ENCODE peak calls at places on chromosomes 6 and 20, in nine cellular contexts. Z is body of pancreas, F is K562, Y is ovary, P is heart left ventricle, G is stomach, R is Peyer's patch, K is uterus, E is endothelial cell of umbilical vein. Q is an unnamed sample.

GRCh38 chr6:33886673-33887144 is 82.9 kb upstream of the MLN start:
- DNase-seq in Z (no peak), F (no peak), Y (no peak), P (peak; percentile 70), G (no peak), R (peak; percentile 49), K (peak; percentile 85), E (peak; percentile 21), Q (no peak)

GRCh38 chr20:63946986-63947637 is 9.1 kb downstream of the UCKL1 start:
- DNase-seq in Z (no peak), F (no peak), Y (peak; percentile 45), P (peak; percentile 32), G (no peak), R (no peak), K (no peak), E (no peak), Q (no peak)

GRCh38 chr6:87183687-87184086 is 28.3 kb downstream of the ZNF292 start:
- DNase-seq in Z (no peak), F (no peak), Y (no peak), P (no peak), G (no peak), R (no peak), K (no peak), E (no peak), Q (no peak)

GRCh38 chr20:51089272-51089671 is 66.4 kb upstream of the KCNG1 start:
- DNase-seq in Z (no peak), F (no peak), Y (no peak), P (no peak), G (no peak), R (no peak), K (no peak), E (no peak), Q (no peak)

GRCh38 chr6:16438677-16439615 is 200.6 kb downstream of the GMPR start:
- DNase-seq in Z (no peak), F (peak; percentile 85), Y (no peak), P (no peak), G (no peak), R (no peak), K (peak; percentile 27), E (no peak), Q (no peak)

GRCh38 chr20:39112196-39112743 is 150.1 kb downstream of the DHX35 start:
- DNase-seq in Z (peak; percentile 49), F (peak; percentile 69), Y (no peak), P (peak; percentile 51), G (peak; percentile 71), R (no peak), K (peak; percentile 21), E (peak; percentile 41), Q (no peak)

GRCh38 chr20:41046716-41047115 is 18.1 kb downstream of the TOP1 start:
- DNase-seq in Z (no peak), F (no peak), Y (no peak), P (no peak), G (no peak), R (no peak), K (no peak), E (no peak), Q (no peak)

GRCh38 chr20:11057624-11058023 is 383.8 kb upstream of the JAG1 start:
- DNase-seq in Z (no peak), F (no peak), Y (no peak), P (no peak), G (no peak), R (no peak), K (no peak), E (peak; percentile 35), Q (no peak)

DNA sequence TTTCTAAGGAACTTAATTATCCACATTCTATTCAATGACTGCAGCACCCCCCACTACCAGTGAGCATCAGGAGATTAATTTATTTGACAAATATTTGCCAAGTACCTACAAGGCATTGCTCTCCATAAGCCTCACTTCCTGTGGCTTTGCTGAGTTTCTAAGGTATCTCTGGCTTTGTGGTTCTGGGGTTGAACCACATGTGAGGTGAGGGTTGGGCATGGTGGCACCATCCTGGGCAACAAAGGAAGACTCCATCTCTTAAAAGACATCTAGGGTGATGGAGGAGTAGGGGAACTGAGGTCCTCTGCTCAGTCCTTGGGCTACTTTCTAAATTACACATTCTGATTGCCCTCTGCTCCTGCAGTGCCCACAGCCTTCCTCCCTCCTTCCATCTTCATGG is 25.5 kb upstream of the WFDC2 start:
- DNase-seq in Z (no peak), F (no peak), Y (no peak), P (no peak), G (no peak), R (no peak), K (no peak), E (no peak), Q (no peak)
- H3K27ac ChIP-seq in Z (no peak overlapping the region), F (no peak overlapping the region), Y (no peak overlapping the region), P (no peak overlapping the region), G (no peak overlapping the region), R (no peak overlapping the region), K (no peak overlapping the region), E (no peak overlapping the region), Q (no peak overlapping the region)

DNA sequence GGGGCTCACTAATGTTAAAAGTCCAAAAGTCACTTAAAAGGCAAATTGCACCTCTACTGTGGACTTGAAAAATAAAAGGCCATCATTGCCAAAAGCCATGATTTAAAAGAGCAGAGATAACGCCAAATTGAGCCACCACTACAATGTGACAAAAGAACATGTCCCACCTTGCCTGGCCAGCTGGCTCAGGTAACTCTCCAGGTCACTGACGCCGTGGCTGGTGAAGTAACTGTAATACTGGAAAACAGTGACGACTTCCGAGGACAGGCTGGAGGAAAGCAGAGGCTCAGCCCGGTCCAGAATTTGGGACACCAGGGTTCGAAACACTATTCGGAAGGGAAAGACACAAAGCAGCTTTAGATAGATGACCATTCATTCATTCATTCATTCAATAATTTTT is 29.3 kb upstream of the ARMH2 start:
- DNase-seq in Z (no peak), F (no peak), Y (no peak), P (no peak), G (no peak), R (no peak), K (no peak), E (no peak), Q (no peak)
- H3K36me3 ChIP-seq in Z (no peaks in the 10 kb centered on the region), F (no peaks in the 10 kb centered on the region), Y (no peaks in the 10 kb centered on the region), P (peaks cover 15% of the 10 kb centered on the region), G (peaks cover 59% of the 10 kb centered on the region), R (no peaks in the 10 kb centered on the region), K (no peaks in the 10 kb centered on the region), E (no peaks in the 10 kb centered on the region), Q (no peaks in the 10 kb centered on the region)

GRCh38 chr20:36235892-36236785 is at the start of gene AAR2:
- DNase-seq in Z (peak; percentile 81), F (peak; percentile 80), Y (peak; percentile 83), P (peak; percentile 82), G (peak; percentile 82), R (peak; percentile 88), K (peak; percentile 64), E (peak; percentile 69), Q (peak; percentile 86)
- TF ChIP-seq POLR2A in Z (peak; percentile 78), F (peak; percentile 93), Y (peak; percentile 30), P (no peak), G (no peak), R (peak; percentile 36), K (no peak), E (peak; percentile 89), Q (peak; percentile 40)

DNA sequence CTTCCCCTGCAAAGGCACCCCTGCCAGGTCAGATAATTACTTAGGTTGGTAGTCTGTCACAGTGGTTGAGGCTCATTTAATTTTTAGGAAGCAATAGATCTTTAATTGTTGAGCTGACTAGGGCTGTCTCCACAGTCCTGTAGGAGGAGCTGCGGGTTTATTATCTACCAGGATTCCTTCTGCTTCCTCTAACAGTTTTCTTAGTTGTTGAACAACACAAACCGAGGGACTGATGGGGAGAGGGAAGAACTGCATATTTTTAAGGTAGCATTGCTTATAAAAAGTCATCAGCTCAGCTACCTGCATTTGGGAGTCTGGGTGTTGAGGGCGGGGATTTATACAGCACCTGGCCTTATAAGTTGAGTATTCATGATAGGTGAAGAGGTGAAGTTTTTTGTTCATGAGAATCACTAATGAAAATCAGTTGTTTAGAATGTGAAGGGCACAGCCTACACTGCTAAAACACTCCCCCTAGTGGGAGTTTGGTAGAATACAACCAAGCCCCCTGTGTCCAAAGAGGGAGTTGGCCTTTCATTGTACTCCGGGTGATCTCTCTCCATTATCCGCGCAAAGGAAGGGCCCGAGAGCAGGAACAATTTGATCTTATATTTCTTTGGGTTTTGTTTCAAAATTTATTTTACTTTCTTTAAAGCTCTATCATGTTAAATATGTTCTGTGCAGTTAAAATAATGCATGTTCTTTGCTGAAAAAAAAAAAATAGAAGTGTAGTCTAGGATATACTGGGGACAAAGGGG is 69.6 kb downstream of the SSR1 start:
- DNase-seq in Z (peak; percentile 54), F (peak; percentile 89), Y (no peak), P (peak; percentile 52), G (no peak), R (peak; percentile 48), K (peak; percentile 56), E (peak; percentile 69), Q (peak; percentile 50)
- H3K27ac ChIP-seq in Z (peak overlapping the region; percentile 73), F (peak overlapping the region; percentile 27), Y (no peak overlapping the region), P (peak overlapping the region; percentile 20), G (peak overlapping the region; percentile 76), R (peak overlapping the region; percentile 68), K (peak overlapping the region; percentile 26), E (no peak overlapping the region), Q (peak overlapping the region; percentile 55)

DNA sequence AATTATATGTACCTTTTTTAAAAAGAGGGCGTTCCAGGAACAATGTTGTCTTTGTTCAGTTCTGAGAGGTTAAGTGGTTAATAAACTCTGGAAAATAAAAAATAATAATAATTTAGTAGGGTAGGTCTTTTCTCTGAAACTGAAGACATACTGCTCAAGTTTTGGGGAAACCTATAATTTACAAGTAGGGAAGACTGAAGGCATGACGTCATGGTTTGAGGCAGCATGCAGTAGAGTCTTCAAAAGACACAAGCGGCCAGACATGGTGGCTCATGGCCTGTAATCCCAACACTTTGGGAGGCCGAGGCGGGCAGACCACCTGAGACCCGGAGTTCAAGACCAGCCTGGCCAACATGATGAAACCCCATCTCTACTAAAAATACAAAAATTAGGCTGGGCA is 14.0 kb downstream of the STAU1 start:
- DNase-seq in Z (no peak), F (no peak), Y (no peak), P (no peak), G (no peak), R (no peak), K (no peak), E (no peak), Q (no peak)
- H3K36me3 ChIP-seq in Z (no peaks in the 10 kb centered on the region), F (peaks cover 54% of the 10 kb centered on the region), Y (no peaks in the 10 kb centered on the region), P (peaks cover 21% of the 10 kb centered on the region), G (peaks cover 54% of the 10 kb centered on the region), R (no peaks in the 10 kb centered on the region), K (no peaks in the 10 kb centered on the region), E (peaks cover 3% of the 10 kb centered on the region), Q (peaks cover 12% of the 10 kb centered on the region)

Q was measured in suprapubic skin.